ENCODE peak calls at places on chromosomes 4 and X, in ten cellular contexts. One of them, this sample, is unnamed.

GRCh38 chr4:8607603-8608481 is 15.3 kb downstream of the CPZ start:
- DNase-seq in heart right ventricle: peak
- DNase-seq in IMR-90: no peak
- DNase-seq in H9: peak
- DNase-seq in right cardiac atrium: peak
- DNase-seq in ovary: peak
- DNase-seq in Karpas-422: peak
- DNase-seq in pancreas: no peak
- DNase-seq in CD4-positive, alpha-beta memory T cell: no peak
- DNase-seq in psoas muscle: no peak
- DNase-seq in this sample: no peak

GRCh38 chr4:21888195-21888976 is 60.2 kb downstream of the KCNIP4 start:
- DNase-seq in ovary: no peak
- DNase-seq in right cardiac atrium: no peak
- DNase-seq in heart right ventricle: no peak
- DNase-seq in IMR-90: peak
- DNase-seq in pancreas: no peak
- DNase-seq in H9: no peak
- DNase-seq in CD4-positive, alpha-beta memory T cell: no peak
- DNase-seq in Karpas-422: no peak
- DNase-seq in psoas muscle: no peak
- DNase-seq in this sample: no peak

GRCh38 chr4:155552180-155552579 is 114.5 kb upstream of the GUCY1A1 start:
- DNase-seq in heart right ventricle: no peak
- DNase-seq in H9: peak
- DNase-seq in right cardiac atrium: no peak
- DNase-seq in CD4-positive, alpha-beta memory T cell: no peak
- DNase-seq in Karpas-422: no peak
- DNase-seq in IMR-90: peak
- DNase-seq in psoas muscle: no peak
- DNase-seq in ovary: no peak
- DNase-seq in pancreas: no peak
- DNase-seq in this sample: no peak

GRCh38 chrX:131816551-131817136 is 206.5 kb upstream of the STK26 start:
- DNase-seq in pancreas: peak
- DNase-seq in IMR-90: peak
- DNase-seq in Karpas-422: peak
- DNase-seq in CD4-positive, alpha-beta memory T cell: peak
- DNase-seq in psoas muscle: peak
- DNase-seq in H9: no peak
- DNase-seq in right cardiac atrium: peak
- DNase-seq in ovary: peak
- DNase-seq in heart right ventricle: no peak
- DNase-seq in this sample: peak

GRCh38 chr4:54941994-54942552 is 183.3 kb downstream of the KDR start:
- DNase-seq in psoas muscle: peak
- DNase-seq in Karpas-422: no peak
- DNase-seq in IMR-90: no peak
- DNase-seq in pancreas: no peak
- DNase-seq in CD4-positive, alpha-beta memory T cell: peak
- DNase-seq in ovary: no peak
- DNase-seq in heart right ventricle: peak
- DNase-seq in H9: no peak
- DNase-seq in right cardiac atrium: no peak
- DNase-seq in this sample: no peak

GRCh38 chr4:123453006-123453685 is 56.6 kb downstream of the SPRY1 start:
- DNase-seq in IMR-90: peak
- DNase-seq in pancreas: no peak
- DNase-seq in ovary: no peak
- DNase-seq in H9: no peak
- DNase-seq in right cardiac atrium: no peak
- DNase-seq in Karpas-422: no peak
- DNase-seq in CD4-positive, alpha-beta memory T cell: no peak
- DNase-seq in heart right ventricle: no peak
- DNase-seq in psoas muscle: no peak
- DNase-seq in this sample: no peak

GRCh38 chr4:7238300-7238960 is 46.1 kb downstream of the SORCS2 start:
- DNase-seq in CD4-positive, alpha-beta memory T cell: no peak
- DNase-seq in Karpas-422: peak
- DNase-seq in IMR-90: no peak
- DNase-seq in psoas muscle: no peak
- DNase-seq in heart right ventricle: no peak
- DNase-seq in ovary: no peak
- DNase-seq in H9: no peak
- DNase-seq in pancreas: no peak
- DNase-seq in right cardiac atrium: no peak
- DNase-seq in this sample: no peak

GRCh38 chrX:107429090-107429489 is 20.4 kb upstream of the FRMPD3 start:
- DNase-seq in right cardiac atrium: no peak
- DNase-seq in psoas muscle: no peak
- DNase-seq in heart right ventricle: no peak
- DNase-seq in Karpas-422: peak
- DNase-seq in pancreas: peak
- DNase-seq in CD4-positive, alpha-beta memory T cell: peak
- DNase-seq in ovary: no peak
- DNase-seq in IMR-90: peak
- DNase-seq in H9: peak
- DNase-seq in this sample: no peak

GRCh38 chr4:160021870-160022269 is 919.0 kb downstream of the RAPGEF2 start:
- DNase-seq in psoas muscle: no peak
- DNase-seq in right cardiac atrium: no peak
- DNase-seq in Karpas-422: no peak
- DNase-seq in pancreas: no peak
- DNase-seq in H9: no peak
- DNase-seq in IMR-90: no peak
- DNase-seq in CD4-positive, alpha-beta memory T cell: no peak
- DNase-seq in heart right ventricle: no peak
- DNase-seq in ovary: no peak
- DNase-seq in this sample: no peak

GRCh38 chrX:2318371-2318770 is 182.4 kb downstream of the DHRSX start:
- DNase-seq in CD4-positive, alpha-beta memory T cell: no peak
- DNase-seq in H9: no peak
- DNase-seq in heart right ventricle: no peak
- DNase-seq in Karpas-422: no peak
- DNase-seq in IMR-90: no peak
- DNase-seq in psoas muscle: no peak
- DNase-seq in right cardiac atrium: no peak
- DNase-seq in ovary: no peak
- DNase-seq in pancreas: no peak
- DNase-seq in this sample: no peak

GRCh38 chr4:60133414-60133813 is 1066.7 kb upstream of the ADGRL3 start:
- DNase-seq in ovary: no peak
- DNase-seq in CD4-positive, alpha-beta memory T cell: no peak
- DNase-seq in right cardiac atrium: no peak
- DNase-seq in Karpas-422: no peak
- DNase-seq in psoas muscle: no peak
- DNase-seq in pancreas: no peak
- DNase-seq in IMR-90: peak
- DNase-seq in heart right ventricle: no peak
- DNase-seq in H9: no peak
- DNase-seq in this sample: no peak

GRCh38 chr4:82811838-82812672 is 13.5 kb upstream of the SCD5 start:
- DNase-seq in right cardiac atrium: no peak
- DNase-seq in pancreas: no peak
- DNase-seq in Karpas-422: no peak
- DNase-seq in IMR-90: peak
- DNase-seq in psoas muscle: no peak
- DNase-seq in heart right ventricle: no peak
- DNase-seq in CD4-positive, alpha-beta memory T cell: no peak
- DNase-seq in H9: no peak
- DNase-seq in ovary: no peak
- DNase-seq in this sample: no peak

GRCh38 chrX:16882702-16883486 is 12.7 kb upstream of the RBBP7 start:
- DNase-seq in pancreas: peak
- DNase-seq in ovary: peak
- DNase-seq in H9: peak
- DNase-seq in Karpas-422: peak
- DNase-seq in right cardiac atrium: peak
- DNase-seq in psoas muscle: peak
- DNase-seq in heart right ventricle: peak
- DNase-seq in IMR-90: peak
- DNase-seq in CD4-positive, alpha-beta memory T cell: peak
- DNase-seq in this sample: peak

GRCh38 chrX:16885628-16886027 is 15.5 kb upstream of the RBBP7 start:
- DNase-seq in psoas muscle: no peak
- DNase-seq in ovary: no peak
- DNase-seq in right cardiac atrium: no peak
- DNase-seq in IMR-90: no peak
- DNase-seq in Karpas-422: peak
- DNase-seq in CD4-positive, alpha-beta memory T cell: no peak
- DNase-seq in heart right ventricle: no peak
- DNase-seq in H9: no peak
- DNase-seq in pancreas: no peak
- DNase-seq in this sample: no peak

GRCh38 chrX:16882188-16882587 is 12.0 kb upstream of the RBBP7 start:
- DNase-seq in pancreas: peak
- DNase-seq in H9: no peak
- DNase-seq in CD4-positive, alpha-beta memory T cell: no peak
- DNase-seq in Karpas-422: peak
- DNase-seq in ovary: peak
- DNase-seq in right cardiac atrium: no peak
- DNase-seq in IMR-90: peak
- DNase-seq in psoas muscle: peak
- DNase-seq in heart right ventricle: peak
- DNase-seq in this sample: peak

DNA sequence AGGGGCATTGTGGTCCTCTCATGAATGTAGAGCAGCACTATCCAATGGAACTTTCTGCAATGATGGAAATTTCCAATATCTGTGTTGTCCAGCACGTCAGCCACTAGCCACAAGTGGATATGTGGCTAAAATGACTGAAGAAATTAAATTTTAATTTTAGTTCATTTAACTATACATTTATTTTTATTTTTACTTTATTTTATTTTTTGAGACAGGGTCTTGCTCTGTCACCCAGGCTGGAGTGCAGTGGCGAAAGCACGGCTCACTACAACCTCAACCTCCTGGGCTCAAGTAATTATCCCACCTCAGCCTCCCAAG is 13.3 kb upstream of the RBBP7 start:
- DNase-seq in heart right ventricle: no peak
- DNase-seq in IMR-90: no peak
- DNase-seq in psoas muscle: no peak
- DNase-seq in ovary: no peak
- DNase-seq in CD4-positive, alpha-beta memory T cell: no peak
- DNase-seq in Karpas-422: no peak
- DNase-seq in H9: no peak
- DNase-seq in pancreas: no peak
- DNase-seq in right cardiac atrium: no peak
- DNase-seq in this sample: no peak
- H3K27ac ChIP-seq in heart right ventricle: no peak
- H3K27ac ChIP-seq in IMR-90: no peak
- H3K27ac ChIP-seq in psoas muscle: peak
- H3K27ac ChIP-seq in ovary: peak
- H3K27ac ChIP-seq in CD4-positive, alpha-beta memory T cell: no peak
- H3K27ac ChIP-seq in Karpas-422: no peak
- H3K27ac ChIP-seq in H9: no peak
- H3K27ac ChIP-seq in pancreas: no peak
- H3K27ac ChIP-seq in right cardiac atrium: no peak
- H3K27ac ChIP-seq in this sample: peak

GRCh38 chrX:155957843-155958242 is 39.7 kb upstream of the IL9R start:
- DNase-seq in CD4-positive, alpha-beta memory T cell: no peak
- DNase-seq in ovary: no peak
- DNase-seq in Karpas-422: no peak
- DNase-seq in heart right ventricle: no peak
- DNase-seq in psoas muscle: no peak
- DNase-seq in H9: no peak
- DNase-seq in IMR-90: no peak
- DNase-seq in right cardiac atrium: no peak
- DNase-seq in pancreas: no peak
- DNase-seq in this sample: no peak
- H3K27ac ChIP-seq in CD4-positive, alpha-beta memory T cell: no peak
- H3K27ac ChIP-seq in ovary: no peak
- H3K27ac ChIP-seq in Karpas-422: no peak
- H3K27ac ChIP-seq in heart right ventricle: no peak
- H3K27ac ChIP-seq in psoas muscle: no peak
- H3K27ac ChIP-seq in H9: no peak
- H3K27ac ChIP-seq in IMR-90: no peak
- H3K27ac ChIP-seq in right cardiac atrium: no peak
- H3K27ac ChIP-seq in pancreas: no peak
- H3K27ac ChIP-seq in this sample: no peak

GRCh38 chrX:80174925-80175574 is 160.5 kb downstream of the TBX22 start:
- DNase-seq in right cardiac atrium: peak
- DNase-seq in psoas muscle: peak
- DNase-seq in H9: no peak
- DNase-seq in heart right ventricle: peak
- DNase-seq in CD4-positive, alpha-beta memory T cell: no peak
- DNase-seq in IMR-90: no peak
- DNase-seq in pancreas: peak
- DNase-seq in Karpas-422: no peak
- DNase-seq in ovary: no peak
- DNase-seq in this sample: no peak
- H3K27ac ChIP-seq in right cardiac atrium: no peak
- H3K27ac ChIP-seq in psoas muscle: no peak
- H3K27ac ChIP-seq in H9: no peak
- H3K27ac ChIP-seq in heart right ventricle: no peak
- H3K27ac ChIP-seq in CD4-positive, alpha-beta memory T cell: no peak
- H3K27ac ChIP-seq in IMR-90: no peak
- H3K27ac ChIP-seq in pancreas: no peak
- H3K27ac ChIP-seq in Karpas-422: no peak
- H3K27ac ChIP-seq in ovary: no peak
- H3K27ac ChIP-seq in this sample: no peak

GRCh38 chr4:153651961-153652784 is 31.9 kb upstream of the TLR2 start:
- DNase-seq in right cardiac atrium: no peak
- DNase-seq in psoas muscle: no peak
- DNase-seq in heart right ventricle: no peak
- DNase-seq in ovary: no peak
- DNase-seq in IMR-90: no peak
- DNase-seq in CD4-positive, alpha-beta memory T cell: no peak
- DNase-seq in H9: no peak
- DNase-seq in pancreas: no peak
- DNase-seq in Karpas-422: no peak
- DNase-seq in this sample: no peak
- H3K27ac ChIP-seq in right cardiac atrium: peak
- H3K27ac ChIP-seq in psoas muscle: peak
- H3K27ac ChIP-seq in heart right ventricle: peak
- H3K27ac ChIP-seq in ovary: no peak
- H3K27ac ChIP-seq in IMR-90: no peak
- H3K27ac ChIP-seq in CD4-positive, alpha-beta memory T cell: no peak
- H3K27ac ChIP-seq in H9: no peak
- H3K27ac ChIP-seq in pancreas: peak
- H3K27ac ChIP-seq in Karpas-422: no peak
- H3K27ac ChIP-seq in this sample: peak

DNA sequence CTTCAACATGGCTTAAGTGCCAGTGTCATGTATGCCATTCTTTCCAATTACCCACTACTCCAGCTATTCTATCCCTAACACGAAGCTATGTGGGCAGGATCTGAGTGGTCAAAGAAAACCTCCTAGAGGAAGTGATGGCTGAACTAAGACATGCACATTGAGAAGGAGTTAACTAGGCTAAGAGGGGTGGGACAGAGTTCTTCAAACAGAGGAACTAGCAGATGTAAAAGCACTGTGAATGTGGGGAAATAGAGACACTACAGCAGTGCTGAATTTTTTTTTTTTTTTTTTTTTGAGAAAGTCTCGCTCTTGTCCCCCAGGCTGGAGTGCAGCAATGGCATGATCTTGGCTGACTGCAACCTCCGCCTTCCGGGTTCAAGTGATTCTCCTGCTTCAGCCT is 6.2 kb downstream of the JCHAIN start:
- DNase-seq in H9: no peak
- DNase-seq in right cardiac atrium: no peak
- DNase-seq in heart right ventricle: no peak
- DNase-seq in IMR-90: no peak
- DNase-seq in ovary: no peak
- DNase-seq in CD4-positive, alpha-beta memory T cell: no peak
- DNase-seq in pancreas: no peak
- DNase-seq in psoas muscle: no peak
- DNase-seq in Karpas-422: no peak
- DNase-seq in this sample: no peak
- H3K27ac ChIP-seq in H9: no peak
- H3K27ac ChIP-seq in right cardiac atrium: no peak
- H3K27ac ChIP-seq in heart right ventricle: no peak
- H3K27ac ChIP-seq in IMR-90: no peak
- H3K27ac ChIP-seq in ovary: no peak
- H3K27ac ChIP-seq in CD4-positive, alpha-beta memory T cell: no peak
- H3K27ac ChIP-seq in pancreas: no peak
- H3K27ac ChIP-seq in psoas muscle: no peak
- H3K27ac ChIP-seq in Karpas-422: no peak
- H3K27ac ChIP-seq in this sample: no peak

This sample was measured in gastrocnemius medialis.